ENCODE peak calls at places on chromosomes 1 and 21, in four cellular contexts. One of them, this sample, is unnamed.

GRCh38 chr1:233269656-233270055 is 25.9 kb downstream of the PCNX2 start:
- DNase-seq in IMR-90: peak; percentile 73
- DNase-seq in K562: no peak
- DNase-seq in GM12878: no peak
- DNase-seq in this sample: no peak

GRCh38 chr1:169361281-169361680 is 6.3 kb downstream of the NME7 start:
- DNase-seq in IMR-90: peak; percentile 49
- DNase-seq in K562: no peak
- DNase-seq in GM12878: no peak
- DNase-seq in this sample: no peak

GRCh38 chr21:37538971-37539590 is 172.5 kb downstream of the DYRK1A start:
- DNase-seq in IMR-90: no peak
- DNase-seq in K562: no peak
- DNase-seq in GM12878: no peak
- DNase-seq in this sample: no peak

GRCh38 chr1:117652421-117652820 is 46.6 kb downstream of the TENT5C start:
- DNase-seq in IMR-90: peak; percentile 20
- DNase-seq in K562: no peak
- DNase-seq in GM12878: no peak
- DNase-seq in this sample: no peak

GRCh38 chr1:15282810-15283474 is 35.9 kb downstream of the FHAD1 start:
- DNase-seq in IMR-90: no peak
- DNase-seq in K562: no peak
- DNase-seq in GM12878: no peak
- DNase-seq in this sample: no peak

GRCh38 chr1:98315309-98315708 is 346.2 kb upstream of the SNX7 start:
- DNase-seq in IMR-90: peak; percentile 81
- DNase-seq in K562: no peak
- DNase-seq in GM12878: no peak
- DNase-seq in this sample: no peak

GRCh38 chr1:27519341-27520258 is 29.6 kb upstream of the WASF2 start:
- DNase-seq in IMR-90: no peak
- DNase-seq in K562: no peak
- DNase-seq in GM12878: no peak
- DNase-seq in this sample: peak; percentile 87

GRCh38 chr1:29465755-29466154 is 229.4 kb downstream of the PTPRU start:
- DNase-seq in IMR-90: peak; percentile 23
- DNase-seq in K562: peak; percentile 41
- DNase-seq in GM12878: no peak
- DNase-seq in this sample: no peak

GRCh38 chr21:41767606-41768370 is 936 bp upstream of the RIPK4 start:
- DNase-seq in IMR-90: peak; percentile 17
- DNase-seq in K562: no peak
- DNase-seq in GM12878: no peak
- DNase-seq in this sample: no peak

GRCh38 chr1:84758968-84759491 is 68.8 kb upstream of the SSX2IP start:
- DNase-seq in IMR-90: peak; percentile 53
- DNase-seq in K562: no peak
- DNase-seq in GM12878: no peak
- DNase-seq in this sample: no peak

GRCh38 chr1:108692724-108693655 is 880 bp downstream of the PRPF38B start:
- DNase-seq in IMR-90: peak; percentile 78
- DNase-seq in K562: peak; percentile 73
- DNase-seq in GM12878: peak; percentile 31
- DNase-seq in this sample: peak; percentile 61

GRCh38 chr1:27992271-27992670 is 32.5 kb downstream of the XKR8 start:
- DNase-seq in IMR-90: no peak
- DNase-seq in K562: no peak
- DNase-seq in GM12878: no peak
- DNase-seq in this sample: no peak

GRCh38 chr1:9892563-9893528 is 17.2 kb downstream of the CTNNBIP1 start:
- DNase-seq in IMR-90: peak; percentile 88
- DNase-seq in K562: no peak
- DNase-seq in GM12878: no peak
- DNase-seq in this sample: no peak

GRCh38 chr1:86912501-86912900 is 1.4 kb downstream of the SELENOF start:
- DNase-seq in IMR-90: peak; percentile 12
- DNase-seq in K562: no peak
- DNase-seq in GM12878: peak; percentile 37
- DNase-seq in this sample: no peak

GRCh38 chr1:33032126-33032869 is 4.4 kb downstream of the AK2 start:
- DNase-seq in IMR-90: peak; percentile 55
- DNase-seq in K562: peak; percentile 16
- DNase-seq in GM12878: no peak
- DNase-seq in this sample: no peak

DNA sequence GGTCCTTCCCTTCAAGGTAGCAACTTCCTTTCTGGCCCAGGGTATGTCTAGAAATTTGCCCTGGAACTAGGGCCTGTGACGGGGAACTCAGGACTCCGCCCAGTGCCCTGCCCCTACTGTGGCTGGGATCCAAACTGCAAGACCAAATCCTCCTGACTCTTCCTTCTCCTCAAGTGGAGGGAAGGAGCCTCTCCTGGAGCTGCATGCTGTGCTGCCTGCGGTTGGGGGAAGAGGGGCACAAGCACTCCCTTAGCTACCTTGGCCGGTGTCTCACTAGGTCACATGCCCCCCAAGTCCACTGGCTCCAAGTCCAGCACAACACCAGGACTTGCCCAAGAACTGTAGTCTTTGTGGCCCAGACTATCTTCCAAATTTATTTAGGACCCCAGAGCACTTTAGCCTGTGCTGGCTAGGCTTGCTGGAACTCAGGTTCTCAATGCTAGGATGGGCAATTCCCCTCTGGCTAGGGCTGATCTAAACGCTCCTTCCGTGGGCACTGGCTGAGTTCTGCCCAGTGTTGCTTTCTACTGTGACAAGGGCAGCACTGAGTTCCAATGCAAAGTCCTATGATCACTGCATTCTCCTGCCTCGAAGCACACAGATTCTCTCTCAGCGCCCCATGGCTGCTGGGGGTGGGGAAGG is 12.2 kb downstream of the ADSS2 start:
- DNase-seq in IMR-90: no peak
- DNase-seq in K562: no peak
- DNase-seq in GM12878: no peak
- DNase-seq in this sample: no peak
- TF ChIP-seq RCOR1 in IMR-90: no peak
- TF ChIP-seq RCOR1 in K562: no peak
- TF ChIP-seq RCOR1 in GM12878: no peak
- TF ChIP-seq RCOR1 in this sample: no peak

DNA sequence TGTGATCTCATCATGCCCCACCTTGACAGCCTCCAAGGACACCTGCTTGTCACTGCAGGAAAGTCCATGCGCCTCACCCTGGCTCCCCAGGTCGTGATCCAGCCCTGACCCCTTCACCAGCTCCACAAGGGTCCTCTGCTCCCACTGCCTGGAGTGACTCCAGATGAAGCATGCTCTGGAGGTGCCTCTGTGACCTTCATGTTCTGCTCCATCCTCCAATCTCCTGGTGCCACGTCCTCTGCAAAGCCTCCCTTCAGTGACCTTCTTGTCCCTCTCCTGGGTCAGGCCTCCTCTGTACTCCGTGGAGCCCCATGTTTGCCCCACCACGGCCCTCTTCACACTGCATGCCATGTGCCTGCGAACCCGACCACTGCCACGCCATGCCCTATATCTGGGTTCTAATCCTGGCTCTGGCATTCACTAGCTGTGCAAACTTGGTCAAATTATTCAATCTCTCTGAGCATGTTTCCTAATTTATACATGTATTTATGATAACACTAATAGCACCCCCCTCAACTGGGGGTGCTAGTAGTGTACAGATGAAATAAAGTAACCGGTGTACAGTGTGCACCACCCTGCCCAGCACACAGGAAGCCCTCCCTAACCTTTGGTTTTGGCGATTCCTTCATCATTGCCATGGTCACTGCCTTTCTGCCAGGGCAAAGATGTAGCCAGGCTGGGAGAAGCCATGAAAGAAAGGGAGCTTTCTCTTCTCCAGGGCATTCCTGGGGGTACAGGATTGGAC is 77.4 kb downstream of the STUM start:
- DNase-seq in IMR-90: no peak
- DNase-seq in K562: no peak
- DNase-seq in GM12878: no peak
- DNase-seq in this sample: no peak
- TF ChIP-seq MXI1 in IMR-90: no peak
- TF ChIP-seq MXI1 in K562: no peak
- TF ChIP-seq MXI1 in GM12878: no peak
- TF ChIP-seq MXI1 in this sample: no peak

DNA sequence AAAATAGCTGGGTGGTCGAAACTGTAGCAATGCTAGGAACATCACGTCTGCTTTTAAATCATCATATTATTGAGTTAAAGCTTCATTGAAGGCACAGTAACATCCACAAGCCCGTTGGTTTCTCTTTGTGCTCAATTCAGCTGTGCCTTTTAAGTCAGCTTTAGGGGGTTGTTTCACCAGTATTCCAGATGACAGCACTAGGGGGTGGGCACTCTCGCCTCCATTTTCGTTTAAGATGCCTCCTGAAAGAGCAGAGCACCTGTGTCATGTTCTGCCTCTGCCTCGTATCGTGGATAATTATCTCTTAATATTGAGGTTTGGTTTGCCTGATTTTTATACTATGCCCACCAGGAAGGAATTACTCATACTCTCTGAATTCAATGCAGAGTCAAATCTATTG is 139.8 kb upstream of the PTBP2 start:
- DNase-seq in IMR-90: no peak
- DNase-seq in K562: no peak
- DNase-seq in GM12878: no peak
- DNase-seq in this sample: no peak
- H3K4me1 ChIP-seq in IMR-90: no peaks in the 10 kb centered on the region
- H3K4me1 ChIP-seq in K562: no peaks in the 10 kb centered on the region
- H3K4me1 ChIP-seq in GM12878: no peaks in the 10 kb centered on the region
- H3K4me1 ChIP-seq in this sample: no peaks in the 10 kb centered on the region

DNA sequence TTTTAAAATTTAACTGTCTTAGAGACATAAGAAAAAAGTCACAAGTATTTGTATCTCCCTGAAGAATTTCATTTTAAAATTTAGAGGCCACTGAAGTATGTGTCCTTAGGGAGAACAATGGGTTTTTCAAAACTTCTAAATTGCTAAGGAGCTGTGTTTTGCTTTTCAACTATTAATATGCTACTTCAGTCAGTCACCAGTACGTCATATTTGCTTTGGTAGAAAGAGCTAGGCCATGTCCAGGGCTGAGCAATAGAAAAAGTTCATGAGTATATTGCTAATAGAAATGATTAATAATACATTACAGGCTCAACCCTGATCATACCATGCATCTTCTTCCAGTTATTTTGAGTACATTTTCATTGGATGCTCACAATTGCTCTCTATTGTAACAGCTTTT is 1.7 kb upstream of the SGIP1 start:
- DNase-seq in IMR-90: no peak
- DNase-seq in K562: no peak
- DNase-seq in GM12878: no peak
- DNase-seq in this sample: no peak
- TF ChIP-seq RCOR1 in IMR-90: no peak
- TF ChIP-seq RCOR1 in K562: no peak
- TF ChIP-seq RCOR1 in GM12878: no peak
- TF ChIP-seq RCOR1 in this sample: no peak

GRCh38 chr1:19045898-19046889 is 89.7 kb upstream of the IFFO2 start:
- DNase-seq in IMR-90: no peak
- DNase-seq in K562: no peak
- DNase-seq in GM12878: no peak
- DNase-seq in this sample: peak; percentile 4

GRCh38 chr1:19044471-19044870 is 88.0 kb upstream of the IFFO2 start:
- DNase-seq in IMR-90: no peak
- DNase-seq in K562: no peak
- DNase-seq in GM12878: no peak
- DNase-seq in this sample: peak; percentile 1

GRCh38 chr1:19042675-19043578 is 86.5 kb upstream of the IFFO2 start:
- DNase-seq in IMR-90: no peak
- DNase-seq in K562: no peak
- DNase-seq in GM12878: no peak
- DNase-seq in this sample: peak; percentile 16

GRCh38 chr1:19044975-19045831 is 88.7 kb upstream of the IFFO2 start:
- DNase-seq in IMR-90: peak; percentile 17
- DNase-seq in K562: no peak
- DNase-seq in GM12878: no peak
- DNase-seq in this sample: peak; percentile 3

DNA sequence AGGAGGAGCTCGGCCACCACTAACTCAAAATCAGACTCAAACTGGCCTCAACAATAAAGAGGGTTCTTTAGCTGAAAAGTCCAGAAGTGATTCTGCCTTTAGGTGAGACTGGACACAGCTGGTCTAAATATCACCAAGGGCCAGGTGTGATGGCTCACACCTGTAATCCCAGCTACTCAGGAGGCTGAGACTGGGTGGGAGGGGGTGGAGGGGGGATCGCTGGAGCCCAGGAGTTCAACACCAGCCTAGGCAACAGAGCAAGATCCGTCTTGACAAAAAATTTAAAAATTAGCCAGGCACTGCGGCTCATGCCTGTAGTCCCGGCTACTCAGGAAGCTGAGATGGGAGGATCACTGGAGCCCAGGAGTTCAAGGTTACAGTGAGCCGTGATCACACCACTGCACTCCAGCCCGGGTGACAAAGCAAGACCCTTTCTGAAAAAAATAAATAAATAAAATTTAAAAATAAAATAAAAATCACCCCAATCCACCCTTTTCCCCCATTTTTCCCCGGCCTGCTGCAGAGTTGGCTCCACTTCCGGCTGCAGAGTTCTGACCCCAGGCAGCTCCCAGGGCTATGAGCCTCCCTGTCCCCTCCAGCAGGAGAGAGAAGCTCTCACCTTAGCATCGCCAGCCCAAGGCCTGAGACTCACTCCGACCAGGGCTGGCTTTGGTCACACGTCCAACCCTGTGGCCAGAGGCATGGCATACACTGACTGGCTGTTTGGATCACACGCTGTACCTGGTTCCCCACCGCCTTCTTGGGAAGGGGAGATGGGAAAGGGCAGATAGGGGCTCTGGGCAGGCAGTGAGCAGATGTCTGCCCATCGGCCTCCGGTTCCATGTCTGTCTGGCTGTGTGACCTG is 87.3 kb upstream of the IFFO2 start:
- DNase-seq in IMR-90: no peak
- DNase-seq in K562: no peak
- DNase-seq in GM12878: no peak
- DNase-seq in this sample: peak; percentile 9
- TF ChIP-seq MXI1 in IMR-90: no peak
- TF ChIP-seq MXI1 in K562: no peak
- TF ChIP-seq MXI1 in GM12878: no peak
- TF ChIP-seq MXI1 in this sample: no peak

DNA sequence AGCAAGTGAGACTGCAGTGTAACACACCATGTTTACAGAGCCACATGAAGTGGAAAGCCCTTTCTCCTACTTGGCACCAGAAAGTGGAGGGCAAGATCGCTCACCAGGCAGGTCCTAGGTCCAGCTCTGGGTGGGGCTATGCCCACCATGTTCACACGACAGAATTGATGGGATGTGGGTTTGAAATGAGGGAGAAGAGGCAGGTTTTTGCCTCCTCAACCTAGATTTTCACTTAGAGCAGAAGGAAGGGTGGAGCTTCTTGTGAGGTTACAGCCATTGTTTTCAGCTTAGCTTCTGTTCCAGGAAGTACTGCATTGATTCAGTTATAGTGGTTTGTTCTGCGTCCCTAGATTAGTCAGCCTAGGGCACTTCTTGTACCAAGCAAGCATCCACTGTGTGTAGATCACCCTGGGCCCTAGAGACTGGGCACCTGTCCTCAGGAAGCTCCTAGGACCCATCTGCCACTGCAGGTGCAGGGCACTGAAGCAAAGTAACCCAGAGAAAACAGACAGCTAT is 2.3 kb downstream of the CD53 start:
- DNase-seq in IMR-90: no peak
- DNase-seq in K562: no peak
- DNase-seq in GM12878: peak; percentile 73
- DNase-seq in this sample: no peak
- H3K4me1 ChIP-seq in IMR-90: no peaks in the 10 kb centered on the region
- H3K4me1 ChIP-seq in K562: peaks cover 11% of the 10 kb centered on the region
- H3K4me1 ChIP-seq in GM12878: peaks cover 11% of the 10 kb centered on the region
- H3K4me1 ChIP-seq in this sample: no peaks in the 10 kb centered on the region